ENCODE peak calls at places on chromosome 5, in six cellular contexts. T is sigmoid colon, O is K562, I is endothelial cell of umbilical vein, Y is GM23338, G is stomach. J is an unnamed sample.

GRCh38 chr5:150663936-150664335 is 2.9 kb downstream of the MYOZ3 start:
- DNase-seq in O (no peak), Y (no peak), G (no peak), I (no peak), T (no peak), J (no peak)

GRCh38 chr5:39992617-39993203 is 567.9 kb upstream of the DAB2 start:
- DNase-seq in T (no peak), O (no peak), Y (no peak), I (no peak), G (no peak), J (no peak)

GRCh38 chr5:56506586-56506985 is 273.5 kb upstream of the ANKRD55 start:
- DNase-seq in Y (no peak), T (no peak), I (no peak), O (no peak), G (no peak), J (no peak)

GRCh38 chr5:164504141-164504772 is 998.8 kb downstream of the MAT2B start:
- DNase-seq in G (peak), Y (peak), O (peak), I (peak), T (no peak), J (no peak)

GRCh38 chr5:56233230-56233629 is at the start of gene ANKRD55:
- DNase-seq in O (no peak), T (no peak), I (no peak), G (no peak), Y (no peak), J (no peak)

GRCh38 chr5:179316961-179317360 is 28.3 kb downstream of the ADAMTS2 start:
- DNase-seq in Y (no peak), T (peak), O (no peak), G (no peak), I (no peak), J (no peak)

GRCh38 chr5:98454904-98455303 is 318.6 kb upstream of the RGMB start:
- DNase-seq in I (peak), O (no peak), Y (no peak), T (no peak), G (no peak), J (no peak)

GRCh38 chr5:107294669-107295068 is 376.1 kb downstream of the EFNA5 start:
- DNase-seq in G (no peak), I (no peak), Y (no peak), O (no peak), T (no peak), J (no peak)

GRCh38 chr5:14443665-14444064 is 137.9 kb upstream of the OTULINL start:
- DNase-seq in O (no peak), I (peak), Y (no peak), T (no peak), G (no peak), J (no peak)

GRCh38 chr5:142073617-142074405 is 34.8 kb upstream of the NDFIP1 start:
- DNase-seq in T (no peak), O (no peak), Y (no peak), I (no peak), G (no peak), J (no peak)

GRCh38 chr5:175542232-175542965 is 64.0 kb downstream of the SFXN1 start:
- DNase-seq in Y (no peak), G (peak), I (no peak), T (no peak), O (no peak), J (no peak)

GRCh38 chr5:176769911-176770310 is 40.4 kb upstream of the UNC5A start:
- DNase-seq in G (no peak), Y (no peak), T (peak), I (no peak), O (no peak), J (no peak)

GRCh38 chr5:20654033-20654432 is 666.0 kb upstream of the CDH18 start:
- DNase-seq in T (no peak), Y (no peak), I (no peak), G (no peak), O (no peak), J (no peak)

GRCh38 chr5:51389582-51390463 is 6.6 kb downstream of the ISL1 start:
- DNase-seq in O (no peak), Y (peak), G (no peak), T (no peak), I (no peak), J (no peak)

GRCh38 chr5:149837680-149838269 is 106.8 kb downstream of the PDE6A start:
- DNase-seq in Y (peak), I (peak), T (no peak), G (peak), O (peak), J (peak)

GRCh38 chr5:33649801-33650482 is 209.2 kb downstream of the TARS1 start:
- DNase-seq in G (no peak), Y (no peak), I (no peak), T (no peak), O (no peak), J (no peak)

GRCh38 chr5:154274828-154275185 is 84.3 kb downstream of the GALNT10 start:
- DNase-seq in G (no peak), T (no peak), I (no peak), O (no peak), Y (no peak), J (no peak)

GRCh38 chr5:107602896-107603295 is 67.8 kb downstream of the EFNA5 start:
- DNase-seq in I (no peak), Y (no peak), G (no peak), O (no peak), T (no peak), J (no peak)

GRCh38 chr5:16693879-16694278 is 77.1 kb upstream of the RETREG1 start:
- DNase-seq in I (no peak), O (no peak), T (no peak), G (no peak), Y (no peak), J (no peak)

GRCh38 chr5:2019716-2020115 is 137.0 kb upstream of the IRX4 start:
- DNase-seq in O (no peak), T (no peak), Y (no peak), I (no peak), G (no peak), J (no peak)

GRCh38 chr5:137014731-137015130 is 484.4 kb downstream of the SPOCK1 start:
- DNase-seq in G (no peak), Y (no peak), I (no peak), T (no peak), O (no peak), J (no peak)

GRCh38 chr5:137022043-137022442 is 477.1 kb downstream of the SPOCK1 start:
- DNase-seq in O (no peak), T (no peak), I (no peak), Y (no peak), G (no peak), J (no peak)

GRCh38 chr5:137015540-137016116 is 483.5 kb downstream of the SPOCK1 start:
- DNase-seq in T (no peak), Y (no peak), G (no peak), O (no peak), I (no peak), J (no peak)

GRCh38 chr5:137019229-137019628 is 479.9 kb downstream of the SPOCK1 start:
- DNase-seq in T (no peak), Y (no peak), I (no peak), O (no peak), G (no peak), J (no peak)

DNA sequence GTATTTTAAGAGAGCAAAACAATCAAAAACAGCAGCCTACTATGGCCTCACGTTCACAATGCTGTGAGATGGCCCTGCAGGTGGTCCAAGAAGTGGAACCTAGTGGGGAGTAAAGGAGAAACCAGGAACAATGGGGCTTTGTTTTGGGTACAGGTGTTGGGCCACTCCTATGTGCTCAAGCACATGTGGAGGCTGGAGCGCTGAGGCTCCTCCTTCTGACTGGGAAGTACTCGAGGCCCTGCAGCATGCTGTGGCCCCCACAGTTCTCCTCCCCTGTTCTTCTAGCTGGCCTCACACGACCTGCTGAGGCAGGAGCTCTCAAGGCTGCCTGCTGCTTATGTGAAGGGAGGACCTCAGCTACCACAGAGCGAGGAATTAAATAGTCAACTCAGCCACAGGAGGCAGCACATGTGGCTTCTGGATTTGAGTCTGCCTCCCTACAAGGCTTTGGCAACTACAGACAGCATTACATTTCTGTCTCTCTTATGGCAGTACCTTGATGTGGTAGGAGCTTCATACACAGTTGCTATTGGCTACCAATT is 482.3 kb downstream of the SPOCK1 start:
- DNase-seq in T (no peak), I (no peak), O (no peak), Y (peak), G (no peak), J (no peak)
- TF ChIP-seq CTCF in T (no peak), I (no peak), O (no peak), Y (peak), G (no peak), J (no peak)

GRCh38 chr5:171397190-171397589 is 9.5 kb downstream of the NPM1 start:
- DNase-seq in T (no peak), Y (no peak), G (no peak), O (no peak), I (no peak), J (no peak)

GRCh38 chr5:171397599-171397998 is 9.9 kb downstream of the NPM1 start:
- DNase-seq in I (no peak), G (no peak), T (no peak), Y (no peak), O (no peak), J (no peak)

GRCh38 chr5:171405615-171406014 is 13.8 kb upstream of the FGF18 start:
- DNase-seq in G (no peak), Y (peak), O (no peak), T (no peak), I (no peak), J (no peak)

GRCh38 chr5:171400169-171400568 is 12.5 kb downstream of the NPM1 start:
- DNase-seq in Y (no peak), G (no peak), O (no peak), I (no peak), T (no peak), J (no peak)

GRCh38 chr5:171401167-171401947 is 13.7 kb downstream of the NPM1 start:
- DNase-seq in I (no peak), Y (no peak), O (no peak), T (no peak), G (no peak), J (no peak)
- TF ChIP-seq POLR2AphosphoS5 in I (no peak), Y (no peak), O (peak), T (no peak), G (no peak), J (no peak)

GRCh38 chr5:32076699-32077695 is 97.1 kb downstream of the GOLPH3 start:
- DNase-seq in G (peak), T (no peak), O (peak), Y (peak), I (peak), J (no peak)
- TF ChIP-seq CTCF in G (peak), T (peak), O (peak), Y (peak), I (peak), J (peak)

DNA sequence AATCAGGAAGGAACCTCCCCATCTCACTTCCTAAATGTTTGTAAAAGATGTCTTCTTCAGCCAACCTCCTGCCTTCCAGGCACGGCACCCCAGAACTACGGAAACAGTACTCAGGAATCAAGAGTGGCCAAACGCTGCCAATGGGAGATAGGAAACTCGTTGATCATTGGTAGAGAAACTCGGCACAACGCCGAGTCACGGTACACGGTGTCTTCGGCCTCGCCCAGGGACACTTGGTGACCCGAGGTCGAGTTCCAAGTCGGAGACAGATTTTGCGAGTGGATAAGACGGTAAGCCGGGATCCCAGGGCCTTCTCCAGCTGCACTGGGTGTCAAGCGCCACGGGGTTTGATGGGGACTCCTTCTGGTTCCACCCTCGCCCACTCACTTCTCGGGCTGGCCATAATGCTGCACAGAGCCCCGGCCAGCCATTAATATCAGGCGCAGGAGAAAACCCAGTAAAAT is 343 bp downstream of the KIAA0825 start:
- DNase-seq in T (peak), G (peak), O (peak), I (peak), Y (peak), J (peak)
- TF ChIP-seq POLR2AphosphoS5 in T (no peak), G (peak), O (peak), I (no peak), Y (no peak), J (no peak)